ENCODE peak calls at places on chromosomes 2 and 18, in ten cellular contexts. X is ovary, Q is kidney, B is SK-N-SH, C is prostate gland, K is neural crest cell, F is GM10248, U is lower lobe of right lung, A is mesothelial cell of epicardium, Y is choroid plexus epithelial cell. L is an unnamed sample.

GRCh38 chr2:71474116-71474743 is 20.9 kb downstream of the DYSF start:
- DNase-seq in U (no peak), K (no peak), Q (no peak), C (no peak), A (no peak), Y (no peak), F (no peak), B (no peak), X (no peak), L (no peak)

GRCh38 chr2:100673691-100674485 is 111.1 kb downstream of the PDCL3 start:
- DNase-seq in A (no peak), X (no peak), Y (no peak), Q (no peak), C (no peak), B (no peak), U (no peak), F (no peak), K (no peak), L (no peak)

GRCh38 chr18:36814994-36815393 is 13.8 kb downstream of the TPGS2 start:
- DNase-seq in U (no peak), K (no peak), X (no peak), A (no peak), C (no peak), Q (no peak), B (no peak), Y (no peak), F (no peak), L (no peak)

GRCh38 chr2:63776382-63776781 is 65.3 kb upstream of the UGP2 start:
- DNase-seq in Y (no peak), X (no peak), B (no peak), Q (no peak), C (no peak), K (no peak), U (no peak), A (no peak), F (no peak), L (no peak)

GRCh38 chr2:23367760-23368159 is 17.2 kb upstream of the KLHL29 start:
- DNase-seq in X (no peak), B (no peak), C (no peak), Q (no peak), Y (peak; percentile 47), F (no peak), K (no peak), A (no peak), U (no peak), L (no peak)

GRCh38 chr2:128280901-128281321 is 37.8 kb downstream of the HS6ST1 start:
- DNase-seq in C (no peak), B (no peak), F (no peak), X (peak; percentile 64), U (peak; percentile 51), K (no peak), A (peak; percentile 12), Y (no peak), Q (peak; percentile 88), L (no peak)

GRCh38 chr18:53946561-53946960 is 277.9 kb downstream of the MBD2 start:
- DNase-seq in K (no peak), U (no peak), B (no peak), F (no peak), Q (no peak), Y (no peak), A (no peak), C (no peak), X (no peak), L (no peak)

GRCh38 chr2:64697286-64698023 is 43.7 kb upstream of the SERTAD2 start:
- DNase-seq in A (no peak), F (no peak), C (no peak), K (no peak), B (no peak), Y (no peak), X (no peak), U (no peak), Q (no peak), L (no peak)

GRCh38 chr2:198127627-198128026 is 323.2 kb downstream of the PLCL1 start:
- DNase-seq in F (peak; percentile 42), Q (no peak), Y (peak; percentile 87), B (peak; percentile 26), C (no peak), X (peak; percentile 40), U (no peak), A (no peak), K (peak; percentile 9), L (no peak)

GRCh38 chr2:190785380-190785779 is 95.2 kb upstream of the GLS start:
- DNase-seq in C (no peak), K (no peak), A (no peak), X (no peak), B (no peak), F (no peak), U (no peak), Y (no peak), Q (no peak), L (no peak)

GRCh38 chr2:68722712-68723111 is 11.9 kb upstream of the ARHGAP25 start:
- DNase-seq in U (no peak), Y (no peak), X (no peak), Q (no peak), K (no peak), F (no peak), A (no peak), B (no peak), C (no peak), L (no peak)

GRCh38 chr2:148528356-148529064 is 116.0 kb upstream of the EPC2 start:
- DNase-seq in K (no peak), B (no peak), Q (no peak), C (no peak), X (no peak), A (no peak), U (no peak), F (no peak), Y (no peak), L (no peak)

GRCh38 chr2:240733803-240734495 is 42.3 kb downstream of the AQP12A start:
- DNase-seq in U (no peak), K (no peak), Y (no peak), F (peak; percentile 47), C (no peak), Q (no peak), X (no peak), A (no peak), B (no peak), L (no peak)
- TF ChIP-seq CTCF in U (no peak), K (peak; percentile 25), Y (peak; percentile 43), F (peak; percentile 25), C (no peak), Q (no peak), X (no peak), A (no peak), B (peak; percentile 9), L (no peak)

DNA sequence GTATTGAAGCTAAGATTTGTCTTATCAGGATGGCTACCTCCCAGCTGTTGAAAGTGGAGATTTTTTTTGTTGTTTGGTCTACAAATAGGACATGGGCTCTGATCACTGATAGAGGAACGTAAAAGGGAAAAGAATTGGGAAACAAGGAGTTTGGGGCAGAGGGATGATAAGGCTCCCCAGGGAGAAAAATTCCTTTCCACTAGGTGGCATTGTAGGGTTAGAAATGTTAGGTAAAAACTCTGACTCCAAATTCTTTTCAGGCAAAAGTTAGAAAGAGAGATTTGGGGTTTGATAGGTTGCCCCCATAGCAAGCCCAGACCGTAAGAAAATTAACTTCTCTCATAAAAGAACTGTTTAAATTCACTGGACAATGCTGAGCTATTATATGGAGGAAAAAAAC is 19.8 kb downstream of the CMPK2 start:
- DNase-seq in C (no peak), F (no peak), Y (no peak), Q (no peak), U (no peak), A (no peak), B (no peak), X (no peak), K (no peak), L (no peak)
- TF ChIP-seq CTCF in C (no peak), F (no peak), Y (peak; percentile 16), Q (no peak), U (no peak), A (no peak), B (peak; percentile 28), X (no peak), K (no peak), L (no peak)

GRCh38 chr18:45325791-45326190 is 289.5 kb upstream of the SLC14A2 start:
- DNase-seq in K (no peak), Q (no peak), Y (no peak), X (no peak), F (no peak), A (no peak), U (no peak), C (no peak), B (no peak), L (no peak)
- TF ChIP-seq CTCF in K (no peak), Q (no peak), Y (no peak), X (no peak), F (no peak), A (no peak), U (no peak), C (no peak), B (no peak), L (no peak)

DNA sequence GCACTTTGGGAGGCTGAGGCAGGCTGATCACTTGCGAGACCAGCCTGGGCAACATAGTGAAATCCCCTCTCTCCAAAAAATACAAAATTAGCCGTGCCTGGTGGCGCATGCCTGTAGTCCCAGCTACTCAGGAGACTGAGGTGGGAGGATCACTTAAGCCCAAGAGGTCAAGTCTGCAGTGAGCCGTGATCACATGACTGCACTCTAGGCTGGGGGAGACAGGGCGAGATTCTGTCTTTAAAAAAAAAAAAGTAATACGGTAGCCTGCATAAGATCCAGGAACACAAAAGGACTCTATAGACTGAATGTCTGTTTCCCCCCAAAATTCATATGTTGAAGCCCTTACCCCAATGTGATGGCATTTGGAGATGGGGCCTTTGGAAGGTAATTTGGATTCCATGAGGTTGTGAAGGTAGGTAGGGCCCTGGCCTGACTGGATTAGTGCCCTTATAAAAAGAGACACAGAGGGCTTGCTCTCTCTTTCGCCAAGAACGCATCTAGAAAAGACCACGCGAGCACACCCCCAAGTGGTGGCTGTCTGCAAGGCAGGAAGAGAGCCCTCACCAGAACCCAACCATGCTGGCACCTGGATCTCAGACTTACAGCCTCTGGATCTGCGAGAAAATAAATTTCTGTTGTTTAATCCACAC is 17.0 kb downstream of the MBOAT2 start:
- DNase-seq in F (no peak), K (peak; percentile 23), C (no peak), Q (no peak), U (no peak), X (no peak), A (no peak), B (no peak), Y (no peak), L (no peak)
- TF ChIP-seq CTCF in F (peak; percentile 32), K (peak; percentile 48), C (no peak), Q (no peak), U (peak; percentile 20), X (no peak), A (no peak), B (peak; percentile 47), Y (peak; percentile 49), L (no peak)

GRCh38 chr2:176758426-176758825 is 454.2 kb upstream of the HNRNPA3 start:
- DNase-seq in Q (no peak), A (no peak), B (no peak), K (no peak), U (no peak), Y (no peak), C (no peak), F (no peak), X (no peak), L (no peak)
- TF ChIP-seq CTCF in Q (no peak), A (no peak), B (no peak), K (no peak), U (no peak), Y (no peak), C (no peak), F (no peak), X (no peak), L (no peak)